ENCODE peak calls at places on chromosome 19, in four cellular contexts. G is amniotic epithelial cell; V is dermis microvascular lymphatic vessel endothelial cell; C is central memory CD4-positive, alpha-beta T cell. O is an unnamed sample.

GRCh38 chr19:52527954-52528326 is 472 bp downstream of the ZNF808 start:
- DNase-seq in V (no peak), G (peak), C (no peak), O (no peak)

GRCh38 chr19:23002690-23003422 is at the start of gene ZNF728:
- DNase-seq in C (no peak), V (no peak), G (no peak), O (no peak)

GRCh38 chr19:49954092-49954825 is 6.7 kb downstream of the SIGLEC11 start:
- DNase-seq in G (peak), V (no peak), C (no peak), O (no peak)

GRCh38 chr19:41969196-41969595 is 10.1 kb upstream of the RABAC1 start:
- DNase-seq in V (no peak), C (no peak), G (no peak), O (no peak)

GRCh38 chr19:35712910-35713845 is 4.6 kb upstream of the KMT2B start:
- DNase-seq in C (peak), V (no peak), G (no peak), O (no peak)

GRCh38 chr19:51098366-51099069 is 9.7 kb downstream of the CTU1 start:
- DNase-seq in C (peak), V (no peak), G (peak), O (no peak)

GRCh38 chr19:47274071-47274890 is at the start of gene INAFM1:
- DNase-seq in C (peak), V (peak), G (peak), O (peak)

GRCh38 chr19:37719111-37719926 is at the start of gene ZNF607:
- DNase-seq in C (peak), G (peak), V (peak), O (peak)

O was measured in RWPE1.